ENCODE peak calls at places on chromosomes 7 and 10, in nine cellular contexts. One of them, this sample, is unnamed.

GRCh38 chr7:19377611-19378339 is 232.6 kb upstream of the FERD3L start:
- DNase-seq in CD8-positive, alpha-beta T cell: no peak
- DNase-seq in NT2/D1: no peak
- DNase-seq in MG63: peak; percentile 79
- DNase-seq in WERI-Rb-1: no peak
- DNase-seq in right atrium auricular region: no peak
- DNase-seq in CD4-positive, alpha-beta T cell: no peak
- DNase-seq in H9: no peak
- DNase-seq in IMR-90: peak; percentile 90
- DNase-seq in this sample: no peak

GRCh38 chr7:132275384-132275783 is 300.9 kb downstream of the PLXNA4 start:
- DNase-seq in CD8-positive, alpha-beta T cell: no peak
- DNase-seq in NT2/D1: no peak
- DNase-seq in MG63: no peak
- DNase-seq in WERI-Rb-1: no peak
- DNase-seq in right atrium auricular region: no peak
- DNase-seq in CD4-positive, alpha-beta T cell: no peak
- DNase-seq in H9: no peak
- DNase-seq in IMR-90: no peak
- DNase-seq in this sample: no peak

GRCh38 chr10:31304261-31304970 is 14.6 kb upstream of the ZEB1 start:
- DNase-seq in CD8-positive, alpha-beta T cell: no peak
- DNase-seq in NT2/D1: no peak
- DNase-seq in MG63: no peak
- DNase-seq in WERI-Rb-1: no peak
- DNase-seq in right atrium auricular region: no peak
- DNase-seq in CD4-positive, alpha-beta T cell: no peak
- DNase-seq in H9: no peak
- DNase-seq in IMR-90: peak; percentile 56
- DNase-seq in this sample: no peak

GRCh38 chr10:96743988-96744585 is 23.8 kb upstream of the PIK3AP1 start:
- DNase-seq in CD8-positive, alpha-beta T cell: no peak
- DNase-seq in NT2/D1: no peak
- DNase-seq in MG63: no peak
- DNase-seq in WERI-Rb-1: peak; percentile 37
- DNase-seq in right atrium auricular region: no peak
- DNase-seq in CD4-positive, alpha-beta T cell: no peak
- DNase-seq in H9: no peak
- DNase-seq in IMR-90: peak; percentile 29
- DNase-seq in this sample: no peak

GRCh38 chr7:127847641-127848040 is 183.6 kb downstream of the LRRC4 start:
- DNase-seq in CD8-positive, alpha-beta T cell: no peak
- DNase-seq in NT2/D1: no peak
- DNase-seq in MG63: no peak
- DNase-seq in WERI-Rb-1: no peak
- DNase-seq in right atrium auricular region: no peak
- DNase-seq in CD4-positive, alpha-beta T cell: no peak
- DNase-seq in H9: no peak
- DNase-seq in IMR-90: no peak
- DNase-seq in this sample: no peak

GRCh38 chr7:152462995-152463713 is 27.4 kb upstream of the KMT2C start:
- DNase-seq in CD8-positive, alpha-beta T cell: no peak
- DNase-seq in NT2/D1: peak; percentile 38
- DNase-seq in MG63: no peak
- DNase-seq in WERI-Rb-1: peak; percentile 51
- DNase-seq in right atrium auricular region: peak; percentile 65
- DNase-seq in CD4-positive, alpha-beta T cell: peak; percentile 11
- DNase-seq in H9: no peak
- DNase-seq in IMR-90: peak; percentile 55
- DNase-seq in this sample: no peak

GRCh38 chr7:4742051-4742573 is 33.3 kb upstream of the AP5Z1 start:
- DNase-seq in CD8-positive, alpha-beta T cell: no peak
- DNase-seq in NT2/D1: no peak
- DNase-seq in MG63: no peak
- DNase-seq in WERI-Rb-1: peak; percentile 26
- DNase-seq in right atrium auricular region: no peak
- DNase-seq in CD4-positive, alpha-beta T cell: peak; percentile 25
- DNase-seq in H9: no peak
- DNase-seq in IMR-90: no peak
- DNase-seq in this sample: no peak

GRCh38 chr10:71748671-71749191 is 24.6 kb downstream of the VSIR start:
- DNase-seq in CD8-positive, alpha-beta T cell: peak; percentile 87
- DNase-seq in NT2/D1: no peak
- DNase-seq in MG63: peak; percentile 39
- DNase-seq in WERI-Rb-1: no peak
- DNase-seq in right atrium auricular region: peak; percentile 82
- DNase-seq in CD4-positive, alpha-beta T cell: peak; percentile 84
- DNase-seq in H9: peak; percentile 57
- DNase-seq in IMR-90: no peak
- DNase-seq in this sample: peak; percentile 68

GRCh38 chr7:42185726-42186125 is 51.3 kb downstream of the GLI3 start:
- DNase-seq in CD8-positive, alpha-beta T cell: no peak
- DNase-seq in NT2/D1: no peak
- DNase-seq in MG63: no peak
- DNase-seq in WERI-Rb-1: no peak
- DNase-seq in right atrium auricular region: no peak
- DNase-seq in CD4-positive, alpha-beta T cell: no peak
- DNase-seq in H9: no peak
- DNase-seq in IMR-90: no peak
- DNase-seq in this sample: no peak

GRCh38 chr10:100684688-100685235 is 60.6 kb upstream of the PAX2 start:
- DNase-seq in CD8-positive, alpha-beta T cell: no peak
- DNase-seq in NT2/D1: no peak
- DNase-seq in MG63: no peak
- DNase-seq in WERI-Rb-1: no peak
- DNase-seq in right atrium auricular region: no peak
- DNase-seq in CD4-positive, alpha-beta T cell: no peak
- DNase-seq in H9: no peak
- DNase-seq in IMR-90: no peak
- DNase-seq in this sample: no peak

GRCh38 chr10:100683545-100684127 is 61.7 kb upstream of the PAX2 start:
- DNase-seq in CD8-positive, alpha-beta T cell: no peak
- DNase-seq in NT2/D1: no peak
- DNase-seq in MG63: no peak
- DNase-seq in WERI-Rb-1: no peak
- DNase-seq in right atrium auricular region: no peak
- DNase-seq in CD4-positive, alpha-beta T cell: no peak
- DNase-seq in H9: peak; percentile 42
- DNase-seq in IMR-90: no peak
- DNase-seq in this sample: no peak

GRCh38 chr10:100687143-100687953 is 58.0 kb upstream of the PAX2 start:
- DNase-seq in CD8-positive, alpha-beta T cell: no peak
- DNase-seq in NT2/D1: no peak
- DNase-seq in MG63: no peak
- DNase-seq in WERI-Rb-1: no peak
- DNase-seq in right atrium auricular region: no peak
- DNase-seq in CD4-positive, alpha-beta T cell: no peak
- DNase-seq in H9: no peak
- DNase-seq in IMR-90: no peak
- DNase-seq in this sample: no peak

GRCh38 chr10:100685331-100685730 is 60.1 kb upstream of the PAX2 start:
- DNase-seq in CD8-positive, alpha-beta T cell: no peak
- DNase-seq in NT2/D1: no peak
- DNase-seq in MG63: no peak
- DNase-seq in WERI-Rb-1: no peak
- DNase-seq in right atrium auricular region: no peak
- DNase-seq in CD4-positive, alpha-beta T cell: no peak
- DNase-seq in H9: no peak
- DNase-seq in IMR-90: no peak
- DNase-seq in this sample: no peak

GRCh38 chr10:100688201-100688600 is 57.2 kb upstream of the PAX2 start:
- DNase-seq in CD8-positive, alpha-beta T cell: no peak
- DNase-seq in NT2/D1: no peak
- DNase-seq in MG63: no peak
- DNase-seq in WERI-Rb-1: no peak
- DNase-seq in right atrium auricular region: no peak
- DNase-seq in CD4-positive, alpha-beta T cell: no peak
- DNase-seq in H9: no peak
- DNase-seq in IMR-90: no peak
- DNase-seq in this sample: no peak
- H3K27me3 ChIP-seq in CD8-positive, alpha-beta T cell: peaks cover 6% of the 10 kb centered on the region
- H3K27me3 ChIP-seq in NT2/D1: peaks cover 41% of the 10 kb centered on the region
- H3K27me3 ChIP-seq in MG63: peaks cover 56% of the 10 kb centered on the region
- H3K27me3 ChIP-seq in WERI-Rb-1: peaks cover 93% of the 10 kb centered on the region
- H3K27me3 ChIP-seq in right atrium auricular region: peaks cover 2% of the 10 kb centered on the region
- H3K27me3 ChIP-seq in CD4-positive, alpha-beta T cell: peaks cover 65% of the 10 kb centered on the region
- H3K27me3 ChIP-seq in H9: peaks cover 6% of the 10 kb centered on the region
- H3K27me3 ChIP-seq in IMR-90: peaks cover 59% of the 10 kb centered on the region
- H3K27me3 ChIP-seq in this sample: peaks cover 13% of the 10 kb centered on the region

DNA sequence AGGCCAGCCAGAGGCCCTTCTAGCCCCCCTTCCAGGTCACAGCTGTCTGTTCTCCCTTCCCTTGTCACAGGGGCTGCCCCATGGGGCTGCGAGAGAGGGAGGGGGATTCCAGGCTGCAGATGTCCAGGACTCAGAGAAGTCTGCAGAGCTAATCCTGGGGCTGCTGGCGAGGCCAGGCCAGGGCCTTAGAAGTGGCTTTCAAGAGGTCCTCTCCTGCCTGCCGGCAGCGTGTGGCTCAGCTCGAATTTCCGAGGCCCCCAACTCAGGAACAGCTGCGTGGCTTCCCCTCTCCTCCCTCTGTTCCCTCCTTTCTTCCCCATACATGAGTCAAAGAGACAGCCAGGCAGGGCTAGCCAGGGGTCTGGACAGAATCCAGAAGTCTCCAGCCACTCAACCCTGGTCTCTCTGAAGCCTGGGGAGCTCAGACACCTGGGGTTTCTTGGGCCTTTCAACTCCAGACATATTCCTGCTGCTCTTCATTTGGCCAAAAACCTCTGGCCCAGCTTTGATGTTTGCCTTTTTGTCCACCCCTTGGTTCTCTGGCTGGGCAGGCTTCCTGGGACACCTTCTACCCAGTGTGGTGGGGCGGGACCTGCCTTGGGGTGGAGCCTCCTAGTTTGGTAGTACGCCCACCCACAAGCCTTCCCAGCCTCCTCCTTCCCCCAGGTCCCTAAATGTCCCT is 21.8 kb upstream of the EIF5AL1 start:
- DNase-seq in CD8-positive, alpha-beta T cell: no peak
- DNase-seq in NT2/D1: no peak
- DNase-seq in MG63: peak; percentile 36
- DNase-seq in WERI-Rb-1: peak; percentile 63
- DNase-seq in right atrium auricular region: no peak
- DNase-seq in CD4-positive, alpha-beta T cell: no peak
- DNase-seq in H9: peak; percentile 35
- DNase-seq in IMR-90: peak; percentile 57
- DNase-seq in this sample: no peak
- H3K27me3 ChIP-seq in CD8-positive, alpha-beta T cell: no peaks in the 10 kb centered on the region
- H3K27me3 ChIP-seq in NT2/D1: peaks cover 27% of the 10 kb centered on the region
- H3K27me3 ChIP-seq in MG63: no peaks in the 10 kb centered on the region
- H3K27me3 ChIP-seq in WERI-Rb-1: no peaks in the 10 kb centered on the region
- H3K27me3 ChIP-seq in right atrium auricular region: no peaks in the 10 kb centered on the region
- H3K27me3 ChIP-seq in CD4-positive, alpha-beta T cell: no peaks in the 10 kb centered on the region
- H3K27me3 ChIP-seq in H9: no peaks in the 10 kb centered on the region
- H3K27me3 ChIP-seq in IMR-90: peaks cover 9% of the 10 kb centered on the region
- H3K27me3 ChIP-seq in this sample: no peaks in the 10 kb centered on the region

DNA sequence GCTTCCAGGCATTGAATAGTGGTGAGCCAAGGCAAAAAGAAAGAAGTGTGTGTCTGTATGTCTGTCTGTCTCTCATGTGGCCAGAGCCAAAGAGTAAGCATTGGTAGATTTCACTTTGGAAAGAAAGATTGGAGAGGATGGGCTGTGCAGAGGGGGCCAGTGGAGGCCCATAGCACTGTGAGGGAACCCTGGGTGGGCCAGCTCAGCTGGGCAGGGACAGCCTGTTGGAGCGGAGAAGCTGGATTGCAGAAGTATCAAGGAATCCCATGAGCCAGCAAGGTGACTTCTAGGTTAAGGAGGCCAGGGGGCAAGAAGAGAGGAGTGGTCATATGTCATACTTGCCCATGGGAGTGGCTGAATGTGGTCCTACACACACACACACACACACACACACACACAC is 1.5 kb upstream of the GRID1 start:
- DNase-seq in CD8-positive, alpha-beta T cell: no peak
- DNase-seq in NT2/D1: no peak
- DNase-seq in MG63: no peak
- DNase-seq in WERI-Rb-1: peak; percentile 1
- DNase-seq in right atrium auricular region: no peak
- DNase-seq in CD4-positive, alpha-beta T cell: no peak
- DNase-seq in H9: peak; percentile 13
- DNase-seq in IMR-90: no peak
- DNase-seq in this sample: no peak
- H3K27me3 ChIP-seq in CD8-positive, alpha-beta T cell: peaks cover 9% of the 10 kb centered on the region
- H3K27me3 ChIP-seq in NT2/D1: peaks cover 67% of the 10 kb centered on the region
- H3K27me3 ChIP-seq in MG63: peaks cover 7% of the 10 kb centered on the region
- H3K27me3 ChIP-seq in WERI-Rb-1: peaks cover 88% of the 10 kb centered on the region
- H3K27me3 ChIP-seq in right atrium auricular region: peaks cover 15% of the 10 kb centered on the region
- H3K27me3 ChIP-seq in CD4-positive, alpha-beta T cell: peaks cover 68% of the 10 kb centered on the region
- H3K27me3 ChIP-seq in H9: peaks cover 56% of the 10 kb centered on the region
- H3K27me3 ChIP-seq in IMR-90: peaks cover 88% of the 10 kb centered on the region
- H3K27me3 ChIP-seq in this sample: no peaks in the 10 kb centered on the region

GRCh38 chr7:158590181-158590530 is 2.5 kb upstream of the PTPRN2 start:
- DNase-seq in CD8-positive, alpha-beta T cell: no peak
- DNase-seq in NT2/D1: no peak
- DNase-seq in MG63: no peak
- DNase-seq in WERI-Rb-1: no peak
- DNase-seq in right atrium auricular region: no peak
- DNase-seq in CD4-positive, alpha-beta T cell: no peak
- DNase-seq in H9: no peak
- DNase-seq in IMR-90: no peak
- DNase-seq in this sample: no peak
- H3K27me3 ChIP-seq in CD8-positive, alpha-beta T cell: peaks cover 14% of the 10 kb centered on the region
- H3K27me3 ChIP-seq in NT2/D1: peaks cover 46% of the 10 kb centered on the region
- H3K27me3 ChIP-seq in MG63: no peaks in the 10 kb centered on the region
- H3K27me3 ChIP-seq in WERI-Rb-1: no peaks in the 10 kb centered on the region
- H3K27me3 ChIP-seq in right atrium auricular region: no peaks in the 10 kb centered on the region
- H3K27me3 ChIP-seq in CD4-positive, alpha-beta T cell: peaks cover 25% of the 10 kb centered on the region
- H3K27me3 ChIP-seq in H9: peaks cover 45% of the 10 kb centered on the region
- H3K27me3 ChIP-seq in IMR-90: peaks cover 32% of the 10 kb centered on the region
- H3K27me3 ChIP-seq in this sample: peaks cover 1% of the 10 kb centered on the region

DNA sequence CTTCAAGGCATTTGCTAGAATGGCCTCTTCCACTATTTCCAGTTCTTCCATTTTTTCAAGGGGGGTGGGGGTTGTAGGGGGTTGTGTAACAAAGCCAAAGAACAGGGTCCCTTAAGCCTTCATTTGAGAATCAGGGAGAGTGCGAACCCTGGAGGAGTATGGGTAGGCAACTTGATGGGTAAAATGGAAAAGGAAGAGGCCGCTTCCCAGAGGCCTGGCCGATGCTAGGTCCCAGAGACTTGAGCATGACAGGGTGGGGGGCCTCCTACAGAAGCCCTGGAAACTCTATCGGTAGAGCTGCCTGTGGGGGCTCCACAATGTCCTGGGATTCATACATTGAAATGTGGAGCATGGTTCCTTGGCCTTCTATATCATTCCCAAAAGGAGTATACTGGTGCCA is 9.1 kb upstream of the HOXA13 start:
- DNase-seq in CD8-positive, alpha-beta T cell: no peak
- DNase-seq in NT2/D1: no peak
- DNase-seq in MG63: no peak
- DNase-seq in WERI-Rb-1: no peak
- DNase-seq in right atrium auricular region: no peak
- DNase-seq in CD4-positive, alpha-beta T cell: no peak
- DNase-seq in H9: no peak
- DNase-seq in IMR-90: no peak
- DNase-seq in this sample: no peak
- H3K27me3 ChIP-seq in CD8-positive, alpha-beta T cell: peaks cover 68% of the 10 kb centered on the region
- H3K27me3 ChIP-seq in NT2/D1: peaks cover 90% of the 10 kb centered on the region
- H3K27me3 ChIP-seq in MG63: peaks cover 3% of the 10 kb centered on the region
- H3K27me3 ChIP-seq in WERI-Rb-1: peaks cover 98% of the 10 kb centered on the region
- H3K27me3 ChIP-seq in right atrium auricular region: peaks cover 37% of the 10 kb centered on the region
- H3K27me3 ChIP-seq in CD4-positive, alpha-beta T cell: peaks cover 100% of the 10 kb centered on the region
- H3K27me3 ChIP-seq in H9: peaks cover 100% of the 10 kb centered on the region
- H3K27me3 ChIP-seq in IMR-90: peaks cover 95% of the 10 kb centered on the region
- H3K27me3 ChIP-seq in this sample: peaks cover 10% of the 10 kb centered on the region